ENCODE peak calls at places on chromosomes 6 and 20, in four cellular contexts. E is AG04450, K is H9, H is GM12864. V is an unnamed sample.

GRCh38 chr6:109944448-109944847 is 33.7 kb upstream of the GPR6 start:
- DNase-seq in K (peak), E (no peak), H (no peak), V (no peak)

GRCh38 chr6:169026175-169026574 is 227.5 kb downstream of the THBS2 start:
- DNase-seq in E (no peak), K (no peak), H (no peak), V (no peak)

GRCh38 chr20:37479925-37480691 is 40.9 kb upstream of the NNAT start:
- DNase-seq in H (no peak), K (no peak), E (no peak), V (no peak)

GRCh38 chr6:32203435-32204267 is 11.2 kb upstream of the GPSM3 start:
- DNase-seq in E (no peak), H (no peak), K (no peak), V (no peak)

GRCh38 chr6:16909599-16910360 is 148.5 kb upstream of the ATXN1 start:
- DNase-seq in E (no peak), K (no peak), H (no peak), V (no peak)

GRCh38 chr20:916125-916799 is at the start of gene ANGPT4:
- DNase-seq in K (peak), H (no peak), E (no peak), V (no peak)

GRCh38 chr6:95685817-95686216 is 108.5 kb downstream of the MANEA start:
- DNase-seq in E (no peak), H (no peak), K (peak), V (no peak)

GRCh38 chr20:63096681-63097335 is 90.0 kb upstream of the BHLHE23 start:
- DNase-seq in E (no peak), H (no peak), K (peak), V (no peak)

GRCh38 chr6:135861189-135861588 is 9.7 kb downstream of the PDE7B start:
- DNase-seq in E (no peak), H (no peak), K (no peak), V (no peak)

GRCh38 chr20:44071526-44072111 is 115.4 kb downstream of the JPH2 start:
- DNase-seq in K (no peak), E (no peak), H (no peak), V (no peak)

GRCh38 chr6:149217466-149217888 is 100.0 kb upstream of the TAB2 start:
- DNase-seq in H (no peak), K (no peak), E (no peak), V (no peak)

GRCh38 chr6:48307583-48307982 is 196.6 kb upstream of the PTCHD4 start:
- DNase-seq in H (no peak), E (no peak), K (no peak), V (no peak)

GRCh38 chr6:148379966-148380653 is 37.5 kb downstream of the SASH1 start:
- DNase-seq in E (no peak), K (no peak), H (no peak), V (no peak)

GRCh38 chr20:32079655-32080109 is 27.6 kb downstream of the HCK start:
- DNase-seq in H (no peak), K (peak), E (no peak), V (no peak)
- TF ChIP-seq CTCF in H (no peak), K (peak), E (no peak), V (no peak)

DNA sequence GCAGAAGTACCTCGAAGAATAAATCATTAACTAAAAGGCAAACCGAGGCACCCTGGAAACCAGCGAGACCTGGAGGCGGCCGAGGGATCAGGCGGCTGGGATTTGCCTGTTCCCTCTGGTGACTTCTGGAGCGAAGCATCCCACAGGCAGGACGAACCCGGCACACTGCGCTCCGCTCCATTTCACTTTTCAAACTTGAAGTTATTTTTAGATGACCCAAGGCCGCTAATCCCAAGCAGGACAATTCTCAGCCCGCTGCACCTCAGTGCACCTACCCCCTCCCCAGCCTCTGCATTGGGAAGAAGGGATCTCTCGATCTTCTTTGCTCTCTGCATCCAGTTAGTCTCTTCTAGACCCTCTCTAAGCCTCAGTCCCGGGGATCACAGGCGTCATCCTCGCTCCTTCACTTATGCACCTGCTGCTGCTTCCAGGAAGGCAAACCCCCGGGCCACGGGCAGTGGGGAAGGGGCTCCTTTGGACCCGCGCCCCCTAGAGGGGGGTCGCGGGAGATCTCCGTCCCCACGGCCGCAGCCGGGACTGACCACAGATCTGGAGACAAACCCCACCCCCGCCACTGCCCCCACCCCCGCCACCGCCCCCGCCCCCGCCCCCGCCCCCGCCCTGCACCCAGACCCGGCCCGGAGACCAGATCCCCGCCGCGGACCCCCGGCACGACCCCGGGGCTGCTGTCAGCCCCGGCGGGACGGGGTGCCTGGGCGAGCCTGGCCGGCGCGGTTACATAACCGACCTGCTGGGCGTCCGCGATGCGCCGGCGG is 636 bp downstream of the RCAN2 start:
- DNase-seq in E (no peak), K (peak), H (no peak), V (peak)
- TF ChIP-seq CTCF in E (no peak), K (peak), H (peak), V (no peak)

DNA sequence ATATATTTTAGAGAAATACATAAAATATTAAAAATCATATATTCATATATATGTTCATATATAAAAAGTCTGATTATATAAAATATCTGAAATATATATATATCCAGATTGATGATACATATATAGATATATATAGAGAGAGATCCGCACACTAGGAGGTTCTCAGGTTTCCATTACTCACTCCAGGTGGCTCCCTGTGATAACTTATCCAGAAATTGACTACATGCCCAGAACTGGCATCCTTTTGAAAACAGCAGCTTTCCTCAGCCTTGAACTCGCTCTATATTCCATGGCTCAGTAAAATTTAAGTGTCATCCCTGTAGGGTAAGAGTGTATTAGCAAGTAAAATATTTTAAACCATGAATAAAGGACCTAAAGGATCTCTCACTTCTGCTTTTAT is 206.8 kb downstream of the TINAG start:
- DNase-seq in K (no peak), E (no peak), H (no peak), V (no peak)
- TF ChIP-seq CTCF in K (no peak), E (no peak), H (no peak), V (no peak)

GRCh38 chr6:11043961-11044711 is at the start of gene ELOVL2:
- DNase-seq in H (no peak), K (peak), E (no peak), V (peak)
- TF ChIP-seq CTCF in H (peak), K (no peak), E (peak), V (peak)